ENCODE peak calls at places on chromosomes 16 and 17, in four cellular contexts. One of them, this sample, is unnamed.

GRCh38 chr16:23949630-23950290 is 114.0 kb downstream of the PRKCB start:
- DNase-seq in transverse colon: peak
- DNase-seq in GM23338: no peak
- DNase-seq in K562: no peak
- DNase-seq in this sample: no peak

GRCh38 chr16:57694191-57694555 is 433 bp upstream of the DRC7 start:
- DNase-seq in transverse colon: no peak
- DNase-seq in GM23338: no peak
- DNase-seq in K562: no peak
- DNase-seq in this sample: no peak

GRCh38 chr16:4486126-4486893 is 10.1 kb downstream of the HMOX2 start:
- DNase-seq in transverse colon: no peak
- DNase-seq in GM23338: no peak
- DNase-seq in K562: no peak
- DNase-seq in this sample: peak

GRCh38 chr17:69828087-69828486 is 246.9 kb upstream of the KCNJ16 start:
- DNase-seq in transverse colon: no peak
- DNase-seq in GM23338: no peak
- DNase-seq in K562: no peak
- DNase-seq in this sample: no peak

GRCh38 chr17:8125947-8126305 is 2.0 kb upstream of the HES7 start:
- DNase-seq in transverse colon: no peak
- DNase-seq in GM23338: peak
- DNase-seq in K562: peak
- DNase-seq in this sample: peak

GRCh38 chr17:32259596-32259995 is 6.0 kb upstream of the RHBDL3 start:
- DNase-seq in transverse colon: no peak
- DNase-seq in GM23338: no peak
- DNase-seq in K562: no peak
- DNase-seq in this sample: no peak

GRCh38 chr16:20671903-20672302 is 25.6 kb downstream of the ACSM1 start:
- DNase-seq in transverse colon: no peak
- DNase-seq in GM23338: no peak
- DNase-seq in K562: no peak
- DNase-seq in this sample: no peak

GRCh38 chr17:75941442-75941819 is 589 bp upstream of the FBF1 start:
- DNase-seq in transverse colon: no peak
- DNase-seq in GM23338: no peak
- DNase-seq in K562: no peak
- DNase-seq in this sample: no peak

GRCh38 chr16:4067262-4068001 is 48.8 kb downstream of the ADCY9 start:
- DNase-seq in transverse colon: no peak
- DNase-seq in GM23338: no peak
- DNase-seq in K562: no peak
- DNase-seq in this sample: no peak

GRCh38 chr16:30526137-30526822 is at the start of gene ZNF768:
- DNase-seq in transverse colon: peak
- DNase-seq in GM23338: peak
- DNase-seq in K562: peak
- DNase-seq in this sample: no peak

GRCh38 chr16:50311891-50312501 is 45.6 kb downstream of the ADCY7 start:
- DNase-seq in transverse colon: no peak
- DNase-seq in GM23338: no peak
- DNase-seq in K562: no peak
- DNase-seq in this sample: peak

GRCh38 chr16:21121150-21121549 is 29.5 kb downstream of the DNAH3 start:
- DNase-seq in transverse colon: no peak
- DNase-seq in GM23338: no peak
- DNase-seq in K562: no peak
- DNase-seq in this sample: no peak

GRCh38 chr17:29180051-29180787 is at the start of gene MYO18A:
- DNase-seq in transverse colon: peak
- DNase-seq in GM23338: peak
- DNase-seq in K562: peak
- DNase-seq in this sample: peak

GRCh38 chr16:2511128-2511785 is 2.5 kb upstream of the ATP6V0C start:
- DNase-seq in transverse colon: peak
- DNase-seq in GM23338: peak
- DNase-seq in K562: peak
- DNase-seq in this sample: no peak
- TF ChIP-seq POLR2AphosphoS5 in transverse colon: no peak
- TF ChIP-seq POLR2AphosphoS5 in GM23338: no peak
- TF ChIP-seq POLR2AphosphoS5 in K562: no peak
- TF ChIP-seq POLR2AphosphoS5 in this sample: no peak

DNA sequence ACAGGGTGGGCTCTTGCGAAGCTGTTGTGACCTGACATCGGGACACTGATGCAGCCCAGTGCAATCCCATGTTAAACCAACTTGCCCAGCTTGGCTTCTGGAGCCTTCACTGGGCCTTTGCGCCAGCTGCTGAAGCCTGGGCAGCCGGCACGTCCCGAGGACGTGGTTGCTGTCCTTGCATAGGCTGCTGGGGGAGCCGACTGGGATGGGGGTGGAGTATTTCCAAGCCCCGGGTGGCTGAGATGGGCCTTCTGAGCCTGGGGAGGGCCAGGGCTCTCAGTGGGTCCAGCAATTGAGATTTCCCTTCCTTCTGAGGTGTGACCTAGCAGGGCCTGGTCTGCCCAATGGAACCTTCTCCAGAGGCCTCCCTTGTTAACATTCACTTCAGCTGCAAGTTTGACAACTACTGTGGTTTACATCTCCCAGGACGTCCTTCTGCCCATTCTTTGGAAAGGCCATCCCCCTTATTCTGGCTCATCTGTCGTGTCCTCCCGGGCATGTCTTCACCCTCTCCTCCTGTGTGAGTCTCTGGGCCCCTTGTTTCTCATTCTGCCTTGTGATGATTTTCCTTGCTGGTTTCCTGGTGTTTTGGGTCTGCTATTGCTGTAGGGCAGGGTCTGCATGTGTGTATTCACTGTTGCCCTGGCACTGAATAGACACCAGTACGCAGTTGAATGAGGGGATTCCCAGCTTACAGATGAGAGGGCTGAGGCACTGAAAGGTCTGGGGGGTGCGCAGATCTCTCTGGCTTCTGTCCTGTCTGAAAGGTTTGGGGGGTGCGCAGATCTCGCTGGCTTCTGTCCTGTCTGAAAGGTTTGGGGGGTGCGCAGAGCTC is 34.4 kb downstream of the HAPSTR1 start:
- DNase-seq in transverse colon: no peak
- DNase-seq in GM23338: no peak
- DNase-seq in K562: no peak
- DNase-seq in this sample: no peak
- TF ChIP-seq POLR2AphosphoS5 in transverse colon: peak
- TF ChIP-seq POLR2AphosphoS5 in GM23338: no peak
- TF ChIP-seq POLR2AphosphoS5 in K562: no peak
- TF ChIP-seq POLR2AphosphoS5 in this sample: no peak

DNA sequence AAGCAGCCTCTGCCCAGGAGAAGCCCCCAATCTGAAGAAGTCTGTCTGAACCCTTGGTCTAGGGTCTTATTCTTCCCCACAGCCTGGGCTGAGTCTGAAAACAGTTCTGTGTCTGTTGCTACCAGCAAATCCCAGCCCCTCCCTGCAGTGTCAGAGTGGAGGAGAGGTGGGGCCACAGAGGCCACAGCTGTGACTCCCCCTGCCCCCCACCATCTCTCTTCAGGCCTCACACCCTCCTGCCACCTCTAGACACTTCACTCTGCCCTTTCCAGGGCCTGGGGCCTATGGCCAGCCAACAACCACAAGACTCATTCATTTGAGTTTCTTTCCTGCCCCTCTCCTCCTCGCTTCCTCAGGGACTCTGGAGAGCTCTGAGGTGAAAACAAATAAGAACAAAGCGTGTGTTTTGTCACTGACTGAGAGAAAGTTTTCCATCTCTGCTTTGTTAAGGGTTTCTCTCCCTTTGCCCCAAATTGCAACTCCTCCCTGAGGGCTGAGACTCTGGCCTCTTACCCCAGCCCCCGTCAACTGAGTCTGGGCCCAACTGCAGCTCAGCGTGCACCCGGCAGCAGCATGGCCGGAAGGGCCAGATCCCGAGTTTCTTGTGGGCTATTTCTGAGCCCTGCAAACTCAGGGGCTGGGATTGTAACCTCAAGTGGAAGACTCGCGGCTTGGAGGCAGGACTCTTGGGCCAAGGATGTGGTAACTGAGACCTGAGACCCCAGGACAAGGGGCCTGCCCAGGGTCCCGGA is 13.2 kb downstream of the C17orf50 start:
- DNase-seq in transverse colon: no peak
- DNase-seq in GM23338: no peak
- DNase-seq in K562: no peak
- DNase-seq in this sample: no peak
- TF ChIP-seq POLR2AphosphoS5 in transverse colon: no peak
- TF ChIP-seq POLR2AphosphoS5 in GM23338: no peak
- TF ChIP-seq POLR2AphosphoS5 in K562: no peak
- TF ChIP-seq POLR2AphosphoS5 in this sample: no peak

GRCh38 chr17:82247856-82248671 is 19.2 kb downstream of the SLC16A3 start:
- DNase-seq in transverse colon: no peak
- DNase-seq in GM23338: no peak
- DNase-seq in K562: no peak
- DNase-seq in this sample: no peak

GRCh38 chr17:82246040-82246364 is 17.2 kb downstream of the SLC16A3 start:
- DNase-seq in transverse colon: no peak
- DNase-seq in GM23338: no peak
- DNase-seq in K562: no peak
- DNase-seq in this sample: no peak

GRCh38 chr17:82245144-82246039 is 16.6 kb downstream of the SLC16A3 start:
- DNase-seq in transverse colon: no peak
- DNase-seq in GM23338: no peak
- DNase-seq in K562: no peak
- DNase-seq in this sample: no peak

GRCh38 chr17:82247175-82247823 is 18.5 kb downstream of the SLC16A3 start:
- DNase-seq in transverse colon: no peak
- DNase-seq in GM23338: no peak
- DNase-seq in K562: no peak
- DNase-seq in this sample: no peak

GRCh38 chr17:82246365-82247174 is 17.7 kb downstream of the SLC16A3 start:
- DNase-seq in transverse colon: peak
- DNase-seq in GM23338: no peak
- DNase-seq in K562: no peak
- DNase-seq in this sample: no peak
- TF ChIP-seq POLR2AphosphoS5 in transverse colon: peak
- TF ChIP-seq POLR2AphosphoS5 in GM23338: no peak
- TF ChIP-seq POLR2AphosphoS5 in K562: no peak
- TF ChIP-seq POLR2AphosphoS5 in this sample: peak

GRCh38 chr16:2720063-2720455 is at the start of gene PRSS27:
- DNase-seq in transverse colon: peak
- DNase-seq in GM23338: peak
- DNase-seq in K562: no peak
- DNase-seq in this sample: no peak

GRCh38 chr16:2719328-2720062 is 529 bp downstream of the PRSS27 start:
- DNase-seq in transverse colon: peak
- DNase-seq in GM23338: no peak
- DNase-seq in K562: no peak
- DNase-seq in this sample: no peak

GRCh38 chr16:2717360-2718263 is 2.4 kb downstream of the PRSS27 start:
- DNase-seq in transverse colon: no peak
- DNase-seq in GM23338: no peak
- DNase-seq in K562: no peak
- DNase-seq in this sample: no peak

GRCh38 chr16:2724088-2724676 is 4.2 kb upstream of the PRSS27 start:
- DNase-seq in transverse colon: no peak
- DNase-seq in GM23338: no peak
- DNase-seq in K562: no peak
- DNase-seq in this sample: no peak

DNA sequence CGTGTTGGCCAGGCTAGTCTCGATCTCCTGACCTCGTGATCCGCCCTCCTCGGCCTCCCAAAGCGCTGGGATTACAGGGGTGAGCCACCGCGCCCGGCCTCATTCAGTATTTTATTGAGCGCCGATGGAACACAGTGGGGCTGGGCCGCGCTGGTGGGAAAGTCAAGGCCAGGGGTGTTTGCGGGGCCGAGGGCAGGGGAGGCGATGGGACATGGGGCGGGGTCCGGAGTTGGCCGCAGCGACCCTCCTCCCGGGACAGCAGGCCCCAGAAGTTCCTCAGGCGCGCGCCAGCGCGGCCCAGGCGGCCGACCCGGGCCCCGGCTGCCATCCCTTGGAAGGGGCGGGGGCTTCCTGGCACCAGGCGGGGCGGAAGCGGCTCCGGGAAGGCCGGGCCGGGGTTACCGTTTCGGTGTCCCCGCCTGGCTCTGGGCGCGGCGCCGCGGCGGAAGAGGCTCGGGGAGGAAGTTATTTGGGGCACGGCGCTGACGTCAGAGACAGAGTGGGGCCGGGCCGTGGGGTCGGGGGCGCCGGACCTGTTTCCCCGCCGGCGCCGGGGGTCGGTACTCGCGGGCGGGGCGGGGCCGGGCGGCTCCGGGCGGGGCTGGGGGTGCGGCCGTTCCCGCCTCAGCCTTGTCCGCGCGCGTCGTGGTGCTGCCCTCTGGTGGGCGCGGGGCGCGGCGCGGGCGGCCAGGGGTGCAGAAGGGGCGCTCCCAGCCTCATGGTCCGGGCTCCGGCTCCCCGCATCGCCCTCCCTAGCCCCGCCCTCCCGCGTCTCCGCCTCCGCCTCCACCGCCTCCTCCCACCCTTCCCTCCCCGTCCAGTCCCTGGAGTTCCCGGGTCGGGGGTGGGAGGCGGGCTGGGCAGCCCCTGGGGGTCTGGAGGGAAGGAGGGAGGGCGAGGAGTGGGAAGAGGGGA is 952 bp upstream of the PRSS27 start:
- DNase-seq in transverse colon: peak
- DNase-seq in GM23338: peak
- DNase-seq in K562: peak
- DNase-seq in this sample: peak
- TF ChIP-seq POLR2AphosphoS5 in transverse colon: peak
- TF ChIP-seq POLR2AphosphoS5 in GM23338: peak
- TF ChIP-seq POLR2AphosphoS5 in K562: peak
- TF ChIP-seq POLR2AphosphoS5 in this sample: peak